ENCODE peak calls at places on chromosomes 2 and 18, in ten cellular contexts. S is stimulated activated CD4-positive, alpha-beta T cell treated with anti-CD3 and anti-CD28 coated beads, Interleukin-2, amount 100 ng/mL, for 4 hours; P is T-helper 9 cell; R is T47D; L is head of caudate nucleus; T is C1 segment of cervical spinal cord; K is dorsolateral prefrontal cortex; E is fibroblast of pulmonary artery; B is stimulated activated naive B cell treated with anti-CD40 and anti-IgM and Interleukin-4, amounts not matched to agents 10 μg/mL and 1 μg/mL and 100 μg/mL, for 72 hours; J is anterior cingulate cortex. G is an unnamed sample.

GRCh38 chr2:21452263-21452662 is 328.5 kb downstream of the TDRD15 start:
- DNase-seq in S (no peak), P (no peak), R (no peak), L (no peak), T (no peak), K (no peak), E (no peak), B (no peak), J (no peak), G (no peak)

GRCh38 chr2:27497288-27497627 is 619 bp downstream of the GCKR start:
- DNase-seq in S (no peak), P (no peak), R (no peak), L (no peak), T (no peak), K (no peak), E (no peak), B (no peak), J (no peak), G (no peak)

GRCh38 chr2:77513191-77513590 is 9.0 kb downstream of the LRRTM4 start:
- DNase-seq in S (no peak), P (no peak), R (no peak), L (no peak), T (no peak), K (no peak), E (no peak), B (no peak), J (no peak), G (peak)

GRCh38 chr2:96408631-96409542 is 73.3 kb downstream of the NCAPH start:
- DNase-seq in S (no peak), P (no peak), R (no peak), L (peak), T (peak), K (peak), E (peak), B (no peak), J (peak), G (no peak)

GRCh38 chr18:12347895-12348294 is 29.1 kb downstream of the AFG3L2 start:
- DNase-seq in S (no peak), P (no peak), R (no peak), L (no peak), T (no peak), K (no peak), E (no peak), B (no peak), J (no peak), G (no peak)

GRCh38 chr2:240820014-240820606 is at the start of gene KIF1A:
- DNase-seq in S (no peak), P (no peak), R (no peak), L (peak), T (peak), K (peak), E (no peak), B (no peak), J (peak), G (no peak)

GRCh38 chr2:200869014-200869413 is 4.6 kb upstream of the CLK1 start:
- DNase-seq in S (no peak), P (no peak), R (no peak), L (no peak), T (no peak), K (no peak), E (no peak), B (no peak), J (no peak), G (no peak)

GRCh38 chr18:72895548-72895947 is 27.8 kb upstream of the NETO1 start:
- DNase-seq in S (no peak), P (no peak), R (no peak), L (no peak), T (no peak), K (no peak), E (no peak), B (peak), J (no peak), G (peak)